ENCODE peak calls at places on chromosomes 4 and X, in nine cellular contexts. One of them, this sample, is unnamed.

GRCh38 chr4:138405934-138406567 is 163.9 kb upstream of the SLC7A11 start:
- DNase-seq in NB4: peak
- DNase-seq in ovary: no peak
- DNase-seq in A549: no peak
- DNase-seq in sigmoid colon: no peak
- DNase-seq in GM12891: no peak
- DNase-seq in GM12892: no peak
- DNase-seq in breast epithelium: no peak
- DNase-seq in upper lobe of left lung: no peak
- DNase-seq in this sample: no peak

GRCh38 chr4:158825443-158826036 is 56.7 kb downstream of the FNIP2 start:
- DNase-seq in ovary: no peak
- DNase-seq in upper lobe of left lung: no peak
- DNase-seq in GM12892: no peak
- DNase-seq in sigmoid colon: no peak
- DNase-seq in NB4: no peak
- DNase-seq in breast epithelium: no peak
- DNase-seq in GM12891: no peak
- DNase-seq in A549: no peak
- DNase-seq in this sample: no peak

GRCh38 chr4:155403886-155404285 is 27.1 kb upstream of the MAP9 start:
- DNase-seq in upper lobe of left lung: no peak
- DNase-seq in A549: peak
- DNase-seq in GM12892: no peak
- DNase-seq in breast epithelium: no peak
- DNase-seq in NB4: peak
- DNase-seq in ovary: no peak
- DNase-seq in sigmoid colon: no peak
- DNase-seq in GM12891: no peak
- DNase-seq in this sample: no peak

GRCh38 chr4:163902417-163902816 is 407.9 kb downstream of the TMA16 start:
- DNase-seq in ovary: no peak
- DNase-seq in upper lobe of left lung: no peak
- DNase-seq in breast epithelium: no peak
- DNase-seq in sigmoid colon: no peak
- DNase-seq in A549: no peak
- DNase-seq in GM12892: no peak
- DNase-seq in GM12891: no peak
- DNase-seq in NB4: no peak
- DNase-seq in this sample: no peak

GRCh38 chr4:37816006-37816405 is 10.5 kb upstream of the PGM2 start:
- DNase-seq in GM12891: no peak
- DNase-seq in breast epithelium: no peak
- DNase-seq in ovary: no peak
- DNase-seq in upper lobe of left lung: no peak
- DNase-seq in GM12892: no peak
- DNase-seq in sigmoid colon: no peak
- DNase-seq in A549: no peak
- DNase-seq in NB4: no peak
- DNase-seq in this sample: no peak

GRCh38 chr4:19694829-19695228 is 556.9 kb upstream of the SLIT2 start:
- DNase-seq in breast epithelium: no peak
- DNase-seq in ovary: no peak
- DNase-seq in GM12891: no peak
- DNase-seq in upper lobe of left lung: no peak
- DNase-seq in sigmoid colon: no peak
- DNase-seq in GM12892: no peak
- DNase-seq in NB4: no peak
- DNase-seq in A549: no peak
- DNase-seq in this sample: no peak

GRCh38 chr4:83561381-83561780 is 25.5 kb downstream of the GPAT3 start:
- DNase-seq in GM12892: no peak
- DNase-seq in upper lobe of left lung: peak
- DNase-seq in ovary: no peak
- DNase-seq in sigmoid colon: no peak
- DNase-seq in breast epithelium: no peak
- DNase-seq in A549: peak
- DNase-seq in GM12891: no peak
- DNase-seq in NB4: peak
- DNase-seq in this sample: no peak

GRCh38 chr4:67776746-67777145 is 22.6 kb upstream of the GNRHR start:
- DNase-seq in sigmoid colon: no peak
- DNase-seq in NB4: no peak
- DNase-seq in GM12892: no peak
- DNase-seq in ovary: no peak
- DNase-seq in upper lobe of left lung: no peak
- DNase-seq in GM12891: no peak
- DNase-seq in breast epithelium: no peak
- DNase-seq in A549: no peak
- DNase-seq in this sample: no peak

GRCh38 chrX:149950681-149951080 is 12.4 kb upstream of the EOLA2 start:
- DNase-seq in sigmoid colon: no peak
- DNase-seq in breast epithelium: no peak
- DNase-seq in A549: peak
- DNase-seq in upper lobe of left lung: no peak
- DNase-seq in GM12892: no peak
- DNase-seq in GM12891: no peak
- DNase-seq in ovary: no peak
- DNase-seq in NB4: peak
- DNase-seq in this sample: peak

GRCh38 chr4:98657531-98658286 is 702 bp downstream of the TSPAN5 start:
- DNase-seq in NB4: peak
- DNase-seq in sigmoid colon: no peak
- DNase-seq in ovary: no peak
- DNase-seq in GM12891: no peak
- DNase-seq in breast epithelium: no peak
- DNase-seq in GM12892: no peak
- DNase-seq in A549: peak
- DNase-seq in upper lobe of left lung: peak
- DNase-seq in this sample: peak

GRCh38 chr4:140408974-140409373 is 18.5 kb downstream of the CLGN start:
- DNase-seq in upper lobe of left lung: no peak
- DNase-seq in NB4: no peak
- DNase-seq in GM12891: no peak
- DNase-seq in A549: no peak
- DNase-seq in sigmoid colon: no peak
- DNase-seq in ovary: no peak
- DNase-seq in breast epithelium: no peak
- DNase-seq in GM12892: no peak
- DNase-seq in this sample: no peak

GRCh38 chr4:159564615-159565014 is 461.7 kb downstream of the RAPGEF2 start:
- DNase-seq in NB4: no peak
- DNase-seq in A549: no peak
- DNase-seq in GM12892: no peak
- DNase-seq in upper lobe of left lung: no peak
- DNase-seq in breast epithelium: no peak
- DNase-seq in ovary: no peak
- DNase-seq in sigmoid colon: no peak
- DNase-seq in GM12891: no peak
- DNase-seq in this sample: no peak

GRCh38 chrX:15739886-15740285 is 1.8 kb downstream of the CA5B start:
- DNase-seq in breast epithelium: no peak
- DNase-seq in upper lobe of left lung: no peak
- DNase-seq in sigmoid colon: no peak
- DNase-seq in A549: no peak
- DNase-seq in GM12891: no peak
- DNase-seq in NB4: no peak
- DNase-seq in GM12892: no peak
- DNase-seq in ovary: no peak
- DNase-seq in this sample: no peak

GRCh38 chrX:15738686-15739016 is 581 bp downstream of the CA5B start:
- DNase-seq in NB4: no peak
- DNase-seq in breast epithelium: no peak
- DNase-seq in A549: no peak
- DNase-seq in sigmoid colon: no peak
- DNase-seq in GM12892: no peak
- DNase-seq in upper lobe of left lung: no peak
- DNase-seq in GM12891: no peak
- DNase-seq in ovary: no peak
- DNase-seq in this sample: no peak

GRCh38 chrX:15737957-15738685 is at the start of gene CA5B:
- DNase-seq in upper lobe of left lung: peak
- DNase-seq in ovary: peak
- DNase-seq in NB4: peak
- DNase-seq in GM12891: peak
- DNase-seq in A549: peak
- DNase-seq in sigmoid colon: peak
- DNase-seq in breast epithelium: peak
- DNase-seq in GM12892: peak
- DNase-seq in this sample: peak

GRCh38 chrX:15737188-15737956 is 698 bp upstream of the CA5B start:
- DNase-seq in NB4: no peak
- DNase-seq in upper lobe of left lung: no peak
- DNase-seq in GM12891: no peak
- DNase-seq in breast epithelium: no peak
- DNase-seq in GM12892: no peak
- DNase-seq in sigmoid colon: no peak
- DNase-seq in A549: no peak
- DNase-seq in ovary: no peak
- DNase-seq in this sample: no peak
- TF ChIP-seq POLR2A in NB4: no peak
- TF ChIP-seq POLR2A in upper lobe of left lung: no peak
- TF ChIP-seq POLR2A in GM12891: no peak
- TF ChIP-seq POLR2A in breast epithelium: no peak
- TF ChIP-seq POLR2A in GM12892: no peak
- TF ChIP-seq POLR2A in sigmoid colon: no peak
- TF ChIP-seq POLR2A in A549: no peak
- TF ChIP-seq POLR2A in ovary: no peak
- TF ChIP-seq POLR2A in this sample: no peak

GRCh38 chr4:7530932-7531639 is 96.4 kb upstream of the PSAPL1 start:
- DNase-seq in GM12892: no peak
- DNase-seq in A549: no peak
- DNase-seq in ovary: no peak
- DNase-seq in upper lobe of left lung: no peak
- DNase-seq in breast epithelium: no peak
- DNase-seq in sigmoid colon: no peak
- DNase-seq in GM12891: no peak
- DNase-seq in NB4: no peak
- DNase-seq in this sample: no peak
- TF ChIP-seq POLR2A in GM12892: no peak
- TF ChIP-seq POLR2A in A549: no peak
- TF ChIP-seq POLR2A in ovary: no peak
- TF ChIP-seq POLR2A in upper lobe of left lung: no peak
- TF ChIP-seq POLR2A in breast epithelium: no peak
- TF ChIP-seq POLR2A in sigmoid colon: no peak
- TF ChIP-seq POLR2A in GM12891: no peak
- TF ChIP-seq POLR2A in NB4: no peak
- TF ChIP-seq POLR2A in this sample: no peak

DNA sequence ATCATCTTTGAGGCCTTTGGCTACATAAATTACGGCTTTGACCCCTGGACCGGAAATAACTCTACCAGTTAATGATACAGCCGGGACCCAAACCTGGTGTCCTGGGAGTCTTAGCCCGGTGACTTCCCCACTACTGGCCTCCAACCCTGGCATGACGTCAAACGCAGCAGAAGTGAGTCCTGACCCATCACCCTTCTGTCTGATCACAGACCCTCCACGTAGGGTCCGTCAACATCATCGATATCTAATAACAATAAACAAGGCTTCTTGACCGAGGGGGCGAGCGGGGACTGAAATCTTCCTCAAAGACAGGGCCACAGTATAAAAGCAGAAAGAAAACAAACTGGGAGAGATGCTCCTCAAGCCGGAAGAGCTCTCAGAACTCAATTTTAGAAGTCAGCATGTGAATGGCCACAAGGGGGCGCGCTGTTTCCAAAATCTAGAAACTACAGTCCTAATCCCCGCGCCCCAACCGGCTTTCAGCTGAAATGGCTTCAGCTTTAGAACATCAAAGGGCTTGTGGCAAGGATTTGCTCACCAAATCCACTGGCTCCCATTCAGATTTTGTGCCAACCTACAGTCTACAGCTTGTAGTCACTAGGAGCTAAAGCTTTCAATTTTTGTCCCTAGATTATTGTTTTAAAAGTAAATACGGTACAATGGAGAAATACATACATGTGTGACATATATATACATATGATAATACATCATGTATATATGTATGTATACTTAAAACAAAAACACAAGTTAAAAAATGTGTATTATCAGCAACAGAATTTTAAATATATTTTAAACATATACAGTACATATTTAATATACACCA is 46.4 kb upstream of the ENPP6 start:
- DNase-seq in GM12892: no peak
- DNase-seq in upper lobe of left lung: peak
- DNase-seq in A549: peak
- DNase-seq in ovary: peak
- DNase-seq in breast epithelium: peak
- DNase-seq in GM12891: no peak
- DNase-seq in sigmoid colon: peak
- DNase-seq in NB4: peak
- DNase-seq in this sample: peak
- TF ChIP-seq POLR2A in GM12892: peak
- TF ChIP-seq POLR2A in upper lobe of left lung: no peak
- TF ChIP-seq POLR2A in A549: no peak
- TF ChIP-seq POLR2A in ovary: no peak
- TF ChIP-seq POLR2A in breast epithelium: no peak
- TF ChIP-seq POLR2A in GM12891: no peak
- TF ChIP-seq POLR2A in sigmoid colon: no peak
- TF ChIP-seq POLR2A in NB4: no peak
- TF ChIP-seq POLR2A in this sample: no peak

GRCh38 chrX:47218280-47218919 is at the start of gene CDK16:
- DNase-seq in breast epithelium: peak
- DNase-seq in GM12891: peak
- DNase-seq in NB4: peak
- DNase-seq in sigmoid colon: peak
- DNase-seq in A549: peak
- DNase-seq in GM12892: peak
- DNase-seq in upper lobe of left lung: peak
- DNase-seq in ovary: peak
- DNase-seq in this sample: peak
- TF ChIP-seq POLR2A in breast epithelium: peak
- TF ChIP-seq POLR2A in GM12891: peak
- TF ChIP-seq POLR2A in NB4: peak
- TF ChIP-seq POLR2A in sigmoid colon: peak
- TF ChIP-seq POLR2A in A549: peak
- TF ChIP-seq POLR2A in GM12892: peak
- TF ChIP-seq POLR2A in upper lobe of left lung: peak
- TF ChIP-seq POLR2A in ovary: peak
- TF ChIP-seq POLR2A in this sample: peak

This sample was measured in H54.